ENCODE peak calls at places on chromosomes 3 and 15, in seven cellular contexts. One of them, this sample, is unnamed.

GRCh38 chr3:99473321-99473751 is 165.1 kb upstream of the COL8A1 start:
- DNase-seq in fibroblast of mammary gland: peak
- DNase-seq in NCI-H1092: no peak
- DNase-seq in GDM1: no peak
- DNase-seq in T-helper 1 cell: no peak
- DNase-seq in neuronal stem cell: no peak
- DNase-seq in RPMI8226: no peak
- DNase-seq in this sample: no peak

GRCh38 chr3:55488398-55489055 is 1.4 kb upstream of the WNT5A start:
- DNase-seq in NCI-H1092: peak
- DNase-seq in fibroblast of mammary gland: peak
- DNase-seq in RPMI8226: peak
- DNase-seq in T-helper 1 cell: no peak
- DNase-seq in neuronal stem cell: peak
- DNase-seq in GDM1: no peak
- DNase-seq in this sample: peak

GRCh38 chr3:180755553-180755952 is 76.3 kb upstream of the CCDC39 start:
- DNase-seq in T-helper 1 cell: no peak
- DNase-seq in fibroblast of mammary gland: no peak
- DNase-seq in GDM1: no peak
- DNase-seq in NCI-H1092: no peak
- DNase-seq in neuronal stem cell: no peak
- DNase-seq in RPMI8226: no peak
- DNase-seq in this sample: no peak

GRCh38 chr3:124854027-124854426 is 33.1 kb downstream of the ITGB5 start:
- DNase-seq in T-helper 1 cell: no peak
- DNase-seq in GDM1: no peak
- DNase-seq in NCI-H1092: no peak
- DNase-seq in fibroblast of mammary gland: peak
- DNase-seq in RPMI8226: no peak
- DNase-seq in neuronal stem cell: no peak
- DNase-seq in this sample: no peak

GRCh38 chr3:68876112-68876713 is 56.1 kb downstream of the TAFA4 start:
- DNase-seq in NCI-H1092: peak
- DNase-seq in GDM1: peak
- DNase-seq in T-helper 1 cell: no peak
- DNase-seq in fibroblast of mammary gland: peak
- DNase-seq in RPMI8226: peak
- DNase-seq in neuronal stem cell: peak
- DNase-seq in this sample: peak

GRCh38 chr15:78035319-78035718 is 42.2 kb downstream of the TBC1D2B start:
- DNase-seq in GDM1: peak
- DNase-seq in fibroblast of mammary gland: no peak
- DNase-seq in NCI-H1092: no peak
- DNase-seq in T-helper 1 cell: peak
- DNase-seq in neuronal stem cell: no peak
- DNase-seq in RPMI8226: no peak
- DNase-seq in this sample: peak

GRCh38 chr15:52434885-52435284 is 93.8 kb downstream of the MYO5A start:
- DNase-seq in RPMI8226: no peak
- DNase-seq in NCI-H1092: no peak
- DNase-seq in GDM1: no peak
- DNase-seq in neuronal stem cell: no peak
- DNase-seq in fibroblast of mammary gland: no peak
- DNase-seq in T-helper 1 cell: no peak
- DNase-seq in this sample: no peak

GRCh38 chr3:33718595-33718907 is 497 bp upstream of the CLASP2 start:
- DNase-seq in T-helper 1 cell: no peak
- DNase-seq in NCI-H1092: no peak
- DNase-seq in neuronal stem cell: no peak
- DNase-seq in RPMI8226: no peak
- DNase-seq in fibroblast of mammary gland: no peak
- DNase-seq in GDM1: no peak
- DNase-seq in this sample: no peak

GRCh38 chr15:59678620-59679019 is 10.5 kb downstream of the BNIP2 start:
- DNase-seq in neuronal stem cell: no peak
- DNase-seq in fibroblast of mammary gland: no peak
- DNase-seq in GDM1: no peak
- DNase-seq in T-helper 1 cell: no peak
- DNase-seq in RPMI8226: no peak
- DNase-seq in NCI-H1092: no peak
- DNase-seq in this sample: no peak

This sample was measured in HL-60.